ENCODE peak calls at places on chromosomes 1 and 21, in ten cellular contexts. One of them, this sample, is unnamed.

GRCh38 chr1:70033934-70034333 is 171.4 kb downstream of the LRRC40 start:
- DNase-seq in stimulated activated CD8-positive, alpha-beta memory T cell treated with anti-CD3 and anti-CD28 coated beads, Interleukin-15, amount 100 ng/mL, for 24 hours: no peak
- DNase-seq in upper lobe of right lung: no peak
- DNase-seq in fibroblast of the aortic adventitia: no peak
- DNase-seq in Calu3: no peak
- DNase-seq in activated naive CD8-positive, alpha-beta T cell treated with anti-CD3 and anti-CD28 coated beads, Interleukin-2, amount 50 U/mL, for 24 hours: no peak
- DNase-seq in GM04504: no peak
- DNase-seq in T-helper 2 cell: no peak
- DNase-seq in NCI-H1092 treated with DMSO at 0.1 percent for 48 hours: no peak
- DNase-seq in CD8-positive, alpha-beta T cell: no peak
- DNase-seq in this sample: no peak

GRCh38 chr1:153513023-153513422 is 22.8 kb downstream of the S100A6 start:
- DNase-seq in stimulated activated CD8-positive, alpha-beta memory T cell treated with anti-CD3 and anti-CD28 coated beads, Interleukin-15, amount 100 ng/mL, for 24 hours: no peak
- DNase-seq in upper lobe of right lung: no peak
- DNase-seq in fibroblast of the aortic adventitia: no peak
- DNase-seq in Calu3: no peak
- DNase-seq in activated naive CD8-positive, alpha-beta T cell treated with anti-CD3 and anti-CD28 coated beads, Interleukin-2, amount 50 U/mL, for 24 hours: no peak
- DNase-seq in GM04504: no peak
- DNase-seq in T-helper 2 cell: no peak
- DNase-seq in NCI-H1092 treated with DMSO at 0.1 percent for 48 hours: no peak
- DNase-seq in CD8-positive, alpha-beta T cell: no peak
- DNase-seq in this sample: no peak

GRCh38 chr1:81799939-81800740 is 594 bp upstream of the ADGRL2 start:
- DNase-seq in stimulated activated CD8-positive, alpha-beta memory T cell treated with anti-CD3 and anti-CD28 coated beads, Interleukin-15, amount 100 ng/mL, for 24 hours: no peak
- DNase-seq in upper lobe of right lung: peak; percentile 61
- DNase-seq in fibroblast of the aortic adventitia: peak; percentile 84
- DNase-seq in Calu3: peak; percentile 58
- DNase-seq in activated naive CD8-positive, alpha-beta T cell treated with anti-CD3 and anti-CD28 coated beads, Interleukin-2, amount 50 U/mL, for 24 hours: no peak
- DNase-seq in GM04504: peak; percentile 34
- DNase-seq in T-helper 2 cell: no peak
- DNase-seq in NCI-H1092 treated with DMSO at 0.1 percent for 48 hours: peak; percentile 64
- DNase-seq in CD8-positive, alpha-beta T cell: no peak
- DNase-seq in this sample: peak; percentile 19

GRCh38 chr1:217191441-217191840 is 439.4 kb downstream of the GPATCH2 start:
- DNase-seq in stimulated activated CD8-positive, alpha-beta memory T cell treated with anti-CD3 and anti-CD28 coated beads, Interleukin-15, amount 100 ng/mL, for 24 hours: no peak
- DNase-seq in upper lobe of right lung: no peak
- DNase-seq in fibroblast of the aortic adventitia: no peak
- DNase-seq in Calu3: no peak
- DNase-seq in activated naive CD8-positive, alpha-beta T cell treated with anti-CD3 and anti-CD28 coated beads, Interleukin-2, amount 50 U/mL, for 24 hours: no peak
- DNase-seq in GM04504: no peak
- DNase-seq in T-helper 2 cell: no peak
- DNase-seq in NCI-H1092 treated with DMSO at 0.1 percent for 48 hours: no peak
- DNase-seq in CD8-positive, alpha-beta T cell: no peak
- DNase-seq in this sample: peak; percentile 11

GRCh38 chr1:59332221-59332620 is 35.3 kb downstream of the FGGY start:
- DNase-seq in stimulated activated CD8-positive, alpha-beta memory T cell treated with anti-CD3 and anti-CD28 coated beads, Interleukin-15, amount 100 ng/mL, for 24 hours: no peak
- DNase-seq in upper lobe of right lung: no peak
- DNase-seq in fibroblast of the aortic adventitia: peak; percentile 26
- DNase-seq in Calu3: no peak
- DNase-seq in activated naive CD8-positive, alpha-beta T cell treated with anti-CD3 and anti-CD28 coated beads, Interleukin-2, amount 50 U/mL, for 24 hours: no peak
- DNase-seq in GM04504: no peak
- DNase-seq in T-helper 2 cell: no peak
- DNase-seq in NCI-H1092 treated with DMSO at 0.1 percent for 48 hours: no peak
- DNase-seq in CD8-positive, alpha-beta T cell: no peak
- DNase-seq in this sample: no peak

GRCh38 chr1:6415979-6416656 is 3.6 kb downstream of the HES2 start:
- DNase-seq in stimulated activated CD8-positive, alpha-beta memory T cell treated with anti-CD3 and anti-CD28 coated beads, Interleukin-15, amount 100 ng/mL, for 24 hours: no peak
- DNase-seq in upper lobe of right lung: no peak
- DNase-seq in fibroblast of the aortic adventitia: no peak
- DNase-seq in Calu3: no peak
- DNase-seq in activated naive CD8-positive, alpha-beta T cell treated with anti-CD3 and anti-CD28 coated beads, Interleukin-2, amount 50 U/mL, for 24 hours: no peak
- DNase-seq in GM04504: no peak
- DNase-seq in T-helper 2 cell: no peak
- DNase-seq in NCI-H1092 treated with DMSO at 0.1 percent for 48 hours: no peak
- DNase-seq in CD8-positive, alpha-beta T cell: no peak
- DNase-seq in this sample: no peak

GRCh38 chr1:172220376-172220775 is 200.1 kb upstream of the C1orf105 start:
- DNase-seq in stimulated activated CD8-positive, alpha-beta memory T cell treated with anti-CD3 and anti-CD28 coated beads, Interleukin-15, amount 100 ng/mL, for 24 hours: no peak
- DNase-seq in upper lobe of right lung: no peak
- DNase-seq in fibroblast of the aortic adventitia: no peak
- DNase-seq in Calu3: no peak
- DNase-seq in activated naive CD8-positive, alpha-beta T cell treated with anti-CD3 and anti-CD28 coated beads, Interleukin-2, amount 50 U/mL, for 24 hours: no peak
- DNase-seq in GM04504: no peak
- DNase-seq in T-helper 2 cell: no peak
- DNase-seq in NCI-H1092 treated with DMSO at 0.1 percent for 48 hours: no peak
- DNase-seq in CD8-positive, alpha-beta T cell: no peak
- DNase-seq in this sample: no peak

GRCh38 chr1:16420719-16421118 is 16.5 kb downstream of the SPATA21 start:
- DNase-seq in stimulated activated CD8-positive, alpha-beta memory T cell treated with anti-CD3 and anti-CD28 coated beads, Interleukin-15, amount 100 ng/mL, for 24 hours: peak; percentile 11
- DNase-seq in upper lobe of right lung: no peak
- DNase-seq in fibroblast of the aortic adventitia: no peak
- DNase-seq in Calu3: no peak
- DNase-seq in activated naive CD8-positive, alpha-beta T cell treated with anti-CD3 and anti-CD28 coated beads, Interleukin-2, amount 50 U/mL, for 24 hours: peak; percentile 68
- DNase-seq in GM04504: no peak
- DNase-seq in T-helper 2 cell: peak; percentile 58
- DNase-seq in NCI-H1092 treated with DMSO at 0.1 percent for 48 hours: no peak
- DNase-seq in CD8-positive, alpha-beta T cell: peak; percentile 74
- DNase-seq in this sample: no peak

GRCh38 chr1:205802060-205802459 is 10.9 kb downstream of the SLC41A1 start:
- DNase-seq in stimulated activated CD8-positive, alpha-beta memory T cell treated with anti-CD3 and anti-CD28 coated beads, Interleukin-15, amount 100 ng/mL, for 24 hours: no peak
- DNase-seq in upper lobe of right lung: no peak
- DNase-seq in fibroblast of the aortic adventitia: no peak
- DNase-seq in Calu3: no peak
- DNase-seq in activated naive CD8-positive, alpha-beta T cell treated with anti-CD3 and anti-CD28 coated beads, Interleukin-2, amount 50 U/mL, for 24 hours: no peak
- DNase-seq in GM04504: no peak
- DNase-seq in T-helper 2 cell: no peak
- DNase-seq in NCI-H1092 treated with DMSO at 0.1 percent for 48 hours: no peak
- DNase-seq in CD8-positive, alpha-beta T cell: no peak
- DNase-seq in this sample: no peak

GRCh38 chr21:39082656-39083376 is 100.4 kb downstream of the PSMG1 start:
- DNase-seq in stimulated activated CD8-positive, alpha-beta memory T cell treated with anti-CD3 and anti-CD28 coated beads, Interleukin-15, amount 100 ng/mL, for 24 hours: no peak
- DNase-seq in upper lobe of right lung: no peak
- DNase-seq in fibroblast of the aortic adventitia: no peak
- DNase-seq in Calu3: no peak
- DNase-seq in activated naive CD8-positive, alpha-beta T cell treated with anti-CD3 and anti-CD28 coated beads, Interleukin-2, amount 50 U/mL, for 24 hours: no peak
- DNase-seq in GM04504: no peak
- DNase-seq in T-helper 2 cell: no peak
- DNase-seq in NCI-H1092 treated with DMSO at 0.1 percent for 48 hours: peak; percentile 55
- DNase-seq in CD8-positive, alpha-beta T cell: no peak
- DNase-seq in this sample: peak; percentile 84

GRCh38 chr1:156104065-156104810 is 10.3 kb upstream of the LMNA start:
- DNase-seq in stimulated activated CD8-positive, alpha-beta memory T cell treated with anti-CD3 and anti-CD28 coated beads, Interleukin-15, amount 100 ng/mL, for 24 hours: no peak
- DNase-seq in upper lobe of right lung: peak; percentile 85
- DNase-seq in fibroblast of the aortic adventitia: peak; percentile 90
- DNase-seq in Calu3: peak; percentile 88
- DNase-seq in activated naive CD8-positive, alpha-beta T cell treated with anti-CD3 and anti-CD28 coated beads, Interleukin-2, amount 50 U/mL, for 24 hours: peak; percentile 58
- DNase-seq in GM04504: peak; percentile 84
- DNase-seq in T-helper 2 cell: peak; percentile 48
- DNase-seq in NCI-H1092 treated with DMSO at 0.1 percent for 48 hours: no peak
- DNase-seq in CD8-positive, alpha-beta T cell: no peak
- DNase-seq in this sample: peak; percentile 94

GRCh38 chr1:22208265-22208972 is 65.5 kb upstream of the WNT4 start:
- DNase-seq in stimulated activated CD8-positive, alpha-beta memory T cell treated with anti-CD3 and anti-CD28 coated beads, Interleukin-15, amount 100 ng/mL, for 24 hours: no peak
- DNase-seq in upper lobe of right lung: no peak
- DNase-seq in fibroblast of the aortic adventitia: no peak
- DNase-seq in Calu3: peak; percentile 15
- DNase-seq in activated naive CD8-positive, alpha-beta T cell treated with anti-CD3 and anti-CD28 coated beads, Interleukin-2, amount 50 U/mL, for 24 hours: no peak
- DNase-seq in GM04504: no peak
- DNase-seq in T-helper 2 cell: no peak
- DNase-seq in NCI-H1092 treated with DMSO at 0.1 percent for 48 hours: no peak
- DNase-seq in CD8-positive, alpha-beta T cell: no peak
- DNase-seq in this sample: no peak

GRCh38 chr1:91699339-91699970 is 186.5 kb downstream of the TGFBR3 start:
- DNase-seq in stimulated activated CD8-positive, alpha-beta memory T cell treated with anti-CD3 and anti-CD28 coated beads, Interleukin-15, amount 100 ng/mL, for 24 hours: no peak
- DNase-seq in upper lobe of right lung: no peak
- DNase-seq in fibroblast of the aortic adventitia: peak; percentile 93
- DNase-seq in Calu3: no peak
- DNase-seq in activated naive CD8-positive, alpha-beta T cell treated with anti-CD3 and anti-CD28 coated beads, Interleukin-2, amount 50 U/mL, for 24 hours: no peak
- DNase-seq in GM04504: peak; percentile 95
- DNase-seq in T-helper 2 cell: no peak
- DNase-seq in NCI-H1092 treated with DMSO at 0.1 percent for 48 hours: no peak
- DNase-seq in CD8-positive, alpha-beta T cell: no peak
- DNase-seq in this sample: no peak

This sample was measured in RWPE1.